ENCODE peak calls at places on chromosomes 12 and 14, in eight cellular contexts. S is RWPE1, L is T-helper 9 cell, Q is HEK293T, Y is posterior vena cava, W is posterior cingulate gyrus, K is sciatic nerve, G is hippocampal formation. E is an unnamed sample.

GRCh38 chr12:4909397-4909733 is 340 bp upstream of the KCNA1 start:
- DNase-seq in S (no peak), L (no peak), Q (peak; percentile 34), Y (no peak), W (no peak), K (peak; percentile 59), G (no peak), E (no peak)

GRCh38 chr14:101220921-101221510 is 317.5 kb upstream of the RTL1 start:
- DNase-seq in S (no peak), L (no peak), Q (no peak), Y (peak; percentile 37), W (no peak), K (peak; percentile 33), G (no peak), E (no peak)

GRCh38 chr12:124422570-124423523 is 128.0 kb downstream of the RFLNA start:
- DNase-seq in S (peak; percentile 96), L (no peak), Q (no peak), Y (peak; percentile 98), W (peak; percentile 77), K (peak; percentile 96), G (peak; percentile 69), E (peak; percentile 95)

GRCh38 chr12:45615268-45615667 is 114.2 kb upstream of the ARID2 start:
- DNase-seq in S (peak; percentile 34), L (no peak), Q (peak; percentile 32), Y (no peak), W (no peak), K (no peak), G (no peak), E (no peak)

GRCh38 chr12:13099910-13100609 is 3.4 kb downstream of the GSG1 start:
- DNase-seq in S (peak; percentile 65), L (no peak), Q (no peak), Y (no peak), W (no peak), K (no peak), G (no peak), E (no peak)

GRCh38 chr14:66974397-66975025 is 214.7 kb upstream of the GARIN2 start:
- DNase-seq in S (peak; percentile 18), L (no peak), Q (no peak), Y (no peak), W (no peak), K (no peak), G (no peak), E (no peak)

GRCh38 chr14:100382106-100382455 is 58.9 kb downstream of the SLC25A47 start:
- DNase-seq in S (no peak), L (no peak), Q (no peak), Y (no peak), W (no peak), K (no peak), G (no peak), E (no peak)

GRCh38 chr14:104446611-104447010 is 133.0 kb upstream of the C14orf180 start:
- DNase-seq in S (no peak), L (no peak), Q (no peak), Y (no peak), W (no peak), K (no peak), G (no peak), E (no peak)

GRCh38 chr14:93977790-93978581 is 1.6 kb upstream of the ASB2 start:
- DNase-seq in S (no peak), L (peak; percentile 43), Q (no peak), Y (no peak), W (no peak), K (no peak), G (no peak), E (no peak)

GRCh38 chr12:13234045-13234641 is 37.6 kb downstream of the EMP1 start:
- DNase-seq in S (peak; percentile 52), L (peak; percentile 25), Q (peak; percentile 55), Y (no peak), W (no peak), K (peak; percentile 72), G (no peak), E (peak; percentile 60)

GRCh38 chr14:55752580-55753365 is 172.8 kb downstream of the KTN1 start:
- DNase-seq in S (peak; percentile 38), L (no peak), Q (no peak), Y (no peak), W (no peak), K (no peak), G (no peak), E (peak; percentile 19)

GRCh38 chr14:35915185-35915584 is 89.0 kb downstream of the BRMS1L start:
- DNase-seq in S (no peak), L (no peak), Q (no peak), Y (no peak), W (no peak), K (no peak), G (no peak), E (no peak)

GRCh38 chr12:120724720-120725119 is 906 bp upstream of the ACADS start:
- DNase-seq in S (no peak), L (no peak), Q (no peak), Y (no peak), W (no peak), K (no peak), G (no peak), E (no peak)

GRCh38 chr12:70467476-70467875 is 101.4 kb downstream of the KCNMB4 start:
- DNase-seq in S (no peak), L (no peak), Q (no peak), Y (no peak), W (no peak), K (no peak), G (no peak), E (no peak)

GRCh38 chr12:1093166-1093751 is 102.2 kb downstream of the ERC1 start:
- DNase-seq in S (peak; percentile 20), L (no peak), Q (peak; percentile 36), Y (no peak), W (no peak), K (no peak), G (no peak), E (no peak)

GRCh38 chr12:92786045-92786444 is 83.3 kb downstream of the PLEKHG7 start:
- DNase-seq in S (no peak), L (no peak), Q (no peak), Y (no peak), W (no peak), K (no peak), G (no peak), E (no peak)

GRCh38 chr12:80715850-80716249 is 862 bp upstream of the MYF5 start:
- DNase-seq in S (no peak), L (no peak), Q (no peak), Y (no peak), W (no peak), K (no peak), G (no peak), E (no peak)

GRCh38 chr12:124713436-124714082 is 146.1 kb upstream of the NCOR2 start:
- DNase-seq in S (no peak), L (peak; percentile 2), Q (no peak), Y (no peak), W (no peak), K (no peak), G (no peak), E (no peak)

GRCh38 chr12:108633534-108634224 is at the start of gene SELPLG:
- DNase-seq in S (no peak), L (peak; percentile 81), Q (no peak), Y (peak; percentile 92), W (peak; percentile 26), K (peak; percentile 79), G (peak; percentile 49), E (peak; percentile 76)

GRCh38 chr14:91317381-91318313 is 73.1 kb upstream of the GPR68 start:
- DNase-seq in S (peak; percentile 26), L (peak; percentile 78), Q (no peak), Y (peak; percentile 91), W (no peak), K (no peak), G (no peak), E (peak; percentile 95)

GRCh38 chr14:88327497-88327896 is 4.4 kb upstream of the KCNK10 start:
- DNase-seq in S (no peak), L (no peak), Q (no peak), Y (no peak), W (no peak), K (no peak), G (no peak), E (no peak)

GRCh38 chr14:58637040-58637390 is 747 bp upstream of the DACT1 start:
- DNase-seq in S (no peak), L (no peak), Q (no peak), Y (peak; percentile 90), W (no peak), K (peak; percentile 73), G (no peak), E (peak; percentile 38)

GRCh38 chr14:89303452-89304435 is 113.3 kb downstream of the FOXN3 start:
- DNase-seq in S (peak; percentile 16), L (no peak), Q (peak; percentile 32), Y (peak; percentile 90), W (peak; percentile 19), K (peak; percentile 78), G (peak; percentile 37), E (peak; percentile 37)

GRCh38 chr12:79194595-79194994 is 330.0 kb downstream of the SYT1 start:
- DNase-seq in S (peak; percentile 23), L (no peak), Q (no peak), Y (no peak), W (no peak), K (no peak), G (no peak), E (no peak)

GRCh38 chr12:130953783-130954543 is at the start of gene ADGRD1:
- DNase-seq in S (no peak), L (no peak), Q (no peak), Y (peak; percentile 88), W (no peak), K (peak; percentile 87), G (no peak), E (no peak)

GRCh38 chr14:24289649-24290283 is 9.8 kb downstream of the DHRS1 start:
- DNase-seq in S (no peak), L (no peak), Q (no peak), Y (no peak), W (no peak), K (no peak), G (no peak), E (no peak)

GRCh38 chr14:69711065-69711464 is 55.9 kb upstream of the SRSF5 start:
- DNase-seq in S (no peak), L (no peak), Q (no peak), Y (peak; percentile 77), W (peak; percentile 26), K (peak; percentile 68), G (no peak), E (peak; percentile 59)

GRCh38 chr12:630656-631632 is 32.3 kb downstream of the NINJ2 start:
- DNase-seq in S (no peak), L (peak; percentile 46), Q (no peak), Y (peak; percentile 94), W (no peak), K (peak; percentile 59), G (peak; percentile 33), E (peak; percentile 58)

GRCh38 chr14:103943673-103944072 is 1.3 kb upstream of the RD3L start:
- DNase-seq in S (no peak), L (no peak), Q (no peak), Y (no peak), W (no peak), K (no peak), G (no peak), E (no peak)

GRCh38 chr12:61536117-61536516 is 724.1 kb upstream of the USP15 start:
- DNase-seq in S (no peak), L (no peak), Q (no peak), Y (no peak), W (no peak), K (no peak), G (no peak), E (no peak)

GRCh38 chr14:32648434-32648833 is 290.2 kb upstream of the NPAS3 start:
- DNase-seq in S (peak; percentile 1), L (no peak), Q (no peak), Y (no peak), W (no peak), K (no peak), G (no peak), E (no peak)

GRCh38 chr12:122355702-122356101 is 66.8 kb downstream of the CLIP1 start:
- DNase-seq in S (no peak), L (no peak), Q (no peak), Y (no peak), W (no peak), K (no peak), G (no peak), E (no peak)